ENCODE peak calls at places on chromosome 14, in six cellular contexts. D is neural progenitor cell, S is tibial artery, U is cardiac fibroblast, Y is fibroblast of lung, F is left ventricle myocardium inferior. E is an unnamed sample.

GRCh38 chr14:26939756-26940155 is 341.9 kb upstream of the NOVA1 start:
- DNase-seq in D (no peak), S (no peak), U (no peak), Y (no peak), F (no peak), E (no peak)

GRCh38 chr14:31902002-31902401 is 175.1 kb upstream of the ARHGAP5 start:
- DNase-seq in D (no peak), S (no peak), U (no peak), Y (no peak), F (no peak), E (no peak)

GRCh38 chr14:80117876-80118275 is 93.4 kb downstream of the DIO2 start:
- DNase-seq in D (no peak), S (no peak), U (no peak), Y (no peak), F (no peak), E (no peak)

GRCh38 chr14:95519699-95520098 is 3.2 kb upstream of the SYNE3 start:
- DNase-seq in D (no peak), S (peak; percentile 93), U (peak; percentile 90), Y (peak; percentile 84), F (peak; percentile 78), E (peak; percentile 58)

GRCh38 chr14:102437997-102438922 is 71.3 kb downstream of the ANKRD9 start:
- DNase-seq in D (peak; percentile 96), S (peak; percentile 89), U (peak; percentile 85), Y (peak; percentile 78), F (peak; percentile 87), E (peak; percentile 80)

GRCh38 chr14:60838601-60839000 is 104.0 kb downstream of the MNAT1 start:
- DNase-seq in D (no peak), S (no peak), U (no peak), Y (no peak), F (no peak), E (no peak)

GRCh38 chr14:105313381-105314286 is 914 bp upstream of the PACS2 start:
- DNase-seq in D (peak; percentile 74), S (peak; percentile 73), U (peak; percentile 18), Y (no peak), F (no peak), E (peak; percentile 41)

GRCh38 chr14:99410019-99410418 is 70.6 kb downstream of the SETD3 start:
- DNase-seq in D (no peak), S (no peak), U (no peak), Y (no peak), F (no peak), E (no peak)

GRCh38 chr14:50603565-50603964 is 43.6 kb downstream of the ATL1 start:
- DNase-seq in D (no peak), S (no peak), U (peak; percentile 9), Y (peak; percentile 44), F (no peak), E (no peak)

GRCh38 chr14:29558516-29558915 is 369.1 kb downstream of the PRKD1 start:
- DNase-seq in D (no peak), S (no peak), U (no peak), Y (peak; percentile 71), F (no peak), E (no peak)
- H3K4me3 ChIP-seq in D (no peak overlapping the region), S (no peak overlapping the region), U (no peak overlapping the region), Y (no peak overlapping the region), F (no peak overlapping the region), E (no peak overlapping the region)

GRCh38 chr14:23154876-23155587 is 28.4 kb downstream of the SLC7A8 start:
- DNase-seq in D (peak; percentile 64), S (peak; percentile 96), U (peak; percentile 83), Y (peak; percentile 91), F (peak; percentile 80), E (no peak)
- H3K4me3 ChIP-seq in D (no peak overlapping the region), S (peak overlapping the region; percentile 57), U (no peak overlapping the region), Y (peak overlapping the region; percentile 0), F (peak overlapping the region; percentile 60), E (no peak overlapping the region)

DNA sequence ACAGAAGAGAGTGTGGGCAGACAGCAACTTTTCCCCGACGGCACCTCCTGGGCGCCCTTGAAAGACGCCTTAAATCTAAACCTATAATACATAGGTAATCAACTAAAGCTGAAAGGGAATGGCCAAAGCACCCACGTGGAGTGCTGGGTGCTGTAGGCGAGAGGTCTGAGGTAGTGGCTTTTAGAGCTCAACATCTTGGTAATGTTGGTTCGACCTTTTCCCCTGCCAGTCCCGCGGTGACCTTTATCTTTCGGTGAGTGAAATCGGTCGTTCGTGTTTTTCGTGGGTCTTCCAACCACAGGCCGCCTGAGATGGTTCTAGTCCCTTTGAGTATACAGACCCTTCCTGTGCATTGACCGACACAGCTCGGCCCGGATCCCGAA is 9.1 kb downstream of the OR6S1 start:
- DNase-seq in D (no peak), S (no peak), U (no peak), Y (no peak), F (no peak), E (no peak)
- H3K4me3 ChIP-seq in D (peak overlapping the region; percentile 61), S (peak overlapping the region; percentile 48), U (peak overlapping the region; percentile 25), Y (peak overlapping the region; percentile 64), F (peak overlapping the region; percentile 54), E (no peak overlapping the region)

DNA sequence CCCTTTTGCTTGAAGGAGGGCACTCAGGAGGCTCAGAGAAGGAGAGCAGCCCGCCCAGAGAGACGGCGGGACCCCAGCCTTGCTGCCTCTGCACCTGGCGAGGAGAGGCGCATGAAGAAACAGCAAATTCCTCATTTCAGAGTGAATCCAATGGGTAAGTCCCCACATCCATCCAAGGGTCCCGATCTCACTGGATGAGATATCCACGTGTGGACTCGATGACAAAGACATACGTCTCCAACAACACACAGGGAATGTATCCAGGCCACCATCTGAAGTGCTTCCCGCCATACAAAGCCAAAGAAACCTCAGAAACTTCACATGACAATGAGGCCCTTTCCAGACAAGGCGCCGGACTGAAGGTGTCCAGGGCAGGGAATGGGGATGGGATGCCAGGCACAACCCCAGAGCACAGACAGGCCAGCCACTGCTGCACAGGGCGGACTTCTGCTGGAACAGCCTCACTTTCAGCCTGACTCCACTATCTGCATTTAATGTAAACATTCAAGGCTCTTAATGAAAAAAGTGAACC is 14.5 kb downstream of the CCDC88C start:
- DNase-seq in D (no peak), S (no peak), U (no peak), Y (no peak), F (no peak), E (no peak)
- H3K4me3 ChIP-seq in D (no peak overlapping the region), S (no peak overlapping the region), U (no peak overlapping the region), Y (no peak overlapping the region), F (no peak overlapping the region), E (peak overlapping the region; percentile 6)

GRCh38 chr14:55802986-55803431 is 223.0 kb downstream of the KTN1 start:
- DNase-seq in D (no peak), S (no peak), U (peak; percentile 71), Y (peak; percentile 41), F (no peak), E (no peak)
- H3K4me3 ChIP-seq in D (no peak overlapping the region), S (no peak overlapping the region), U (no peak overlapping the region), Y (no peak overlapping the region), F (no peak overlapping the region), E (no peak overlapping the region)

DNA sequence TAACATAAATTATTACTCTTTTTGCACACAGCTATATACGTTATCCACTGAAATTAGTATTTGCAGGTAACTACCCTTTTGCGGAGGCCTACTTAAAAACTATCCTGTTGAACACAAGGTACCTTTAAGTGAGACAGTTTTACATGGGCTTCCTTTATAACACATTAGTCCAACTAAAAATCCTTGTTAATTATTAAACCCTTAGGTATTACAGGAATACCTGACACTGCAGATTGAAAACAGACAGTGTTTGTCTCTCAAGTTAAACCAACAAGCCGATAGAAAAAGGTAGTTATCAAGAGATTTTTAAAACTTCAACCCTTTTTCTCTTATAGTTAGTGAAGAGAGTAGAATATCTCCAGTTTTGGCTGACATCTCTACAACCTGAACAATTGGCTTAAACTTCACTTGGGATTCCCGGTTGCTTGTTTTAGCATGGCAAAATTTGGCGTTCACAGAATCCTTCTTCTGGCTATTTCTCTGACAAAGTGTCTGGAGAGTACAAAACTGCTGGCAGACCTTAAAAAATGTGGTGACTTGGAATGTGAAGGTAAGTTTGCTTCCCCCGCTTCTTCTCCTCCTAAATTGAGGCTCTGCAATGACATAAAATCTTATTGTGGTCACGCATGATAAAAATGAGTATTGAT is at the start of gene MIA2:
- DNase-seq in D (no peak), S (no peak), U (no peak), Y (no peak), F (no peak), E (no peak)
- H3K4me3 ChIP-seq in D (no peak within 1 kb of the TSS), S (no peak within 1 kb of the TSS), U (no peak within 1 kb of the TSS), Y (no peak within 1 kb of the TSS), F (no peak within 1 kb of the TSS), E (no peak within 1 kb of the TSS)

GRCh38 chr14:74956000-74956279 is 543 bp upstream of the PGF start:
- DNase-seq in D (no peak), S (no peak), U (no peak), Y (no peak), F (no peak), E (no peak)
- H3K4me3 ChIP-seq in D (peak overlapping the region; percentile 46), S (peak overlapping the region; percentile 69), U (peak overlapping the region; percentile 21), Y (no peak overlapping the region), F (peak overlapping the region; percentile 77), E (no peak overlapping the region)

E was measured in OCI-LY7.